ENCODE peak calls at places on chromosomes 1 and 21, in nine cellular contexts. One of them, this sample, is unnamed.

GRCh38 chr1:69221492-69221990 is 346.2 kb upstream of the LRRC7 start:
- DNase-seq in ovary: no peak
- DNase-seq in HepG2: no peak
- DNase-seq in BE2C: no peak
- DNase-seq in CD4-positive, alpha-beta memory T cell: no peak
- DNase-seq in upper lobe of right lung: no peak
- DNase-seq in body of pancreas: no peak
- DNase-seq in heart right ventricle: no peak
- DNase-seq in endothelial cell of umbilical vein: no peak
- DNase-seq in this sample: peak; percentile 25

GRCh38 chr21:37006521-37007291 is at the start of gene RIPPLY3:
- DNase-seq in ovary: no peak
- DNase-seq in HepG2: no peak
- DNase-seq in BE2C: peak; percentile 28
- DNase-seq in CD4-positive, alpha-beta memory T cell: no peak
- DNase-seq in upper lobe of right lung: no peak
- DNase-seq in body of pancreas: no peak
- DNase-seq in heart right ventricle: no peak
- DNase-seq in endothelial cell of umbilical vein: no peak
- DNase-seq in this sample: peak; percentile 65

GRCh38 chr1:85479491-85479890 is 14.5 kb upstream of the DDAH1 start:
- DNase-seq in ovary: no peak
- DNase-seq in HepG2: no peak
- DNase-seq in BE2C: no peak
- DNase-seq in CD4-positive, alpha-beta memory T cell: no peak
- DNase-seq in upper lobe of right lung: no peak
- DNase-seq in body of pancreas: no peak
- DNase-seq in heart right ventricle: no peak
- DNase-seq in endothelial cell of umbilical vein: no peak
- DNase-seq in this sample: no peak

GRCh38 chr1:20893931-20894330 is 106.8 kb upstream of the HP1BP3 start:
- DNase-seq in ovary: no peak
- DNase-seq in HepG2: no peak
- DNase-seq in BE2C: no peak
- DNase-seq in CD4-positive, alpha-beta memory T cell: no peak
- DNase-seq in upper lobe of right lung: no peak
- DNase-seq in body of pancreas: no peak
- DNase-seq in heart right ventricle: no peak
- DNase-seq in endothelial cell of umbilical vein: no peak
- DNase-seq in this sample: no peak

GRCh38 chr1:175717610-175718195 is 25.7 kb downstream of the TNR start:
- DNase-seq in ovary: no peak
- DNase-seq in HepG2: no peak
- DNase-seq in BE2C: no peak
- DNase-seq in CD4-positive, alpha-beta memory T cell: no peak
- DNase-seq in upper lobe of right lung: no peak
- DNase-seq in body of pancreas: no peak
- DNase-seq in heart right ventricle: no peak
- DNase-seq in endothelial cell of umbilical vein: no peak
- DNase-seq in this sample: no peak

GRCh38 chr21:45344576-45344975 is 56.9 kb upstream of the POFUT2 start:
- DNase-seq in ovary: no peak
- DNase-seq in HepG2: no peak
- DNase-seq in BE2C: no peak
- DNase-seq in CD4-positive, alpha-beta memory T cell: no peak
- DNase-seq in upper lobe of right lung: no peak
- DNase-seq in body of pancreas: no peak
- DNase-seq in heart right ventricle: no peak
- DNase-seq in endothelial cell of umbilical vein: no peak
- DNase-seq in this sample: no peak

GRCh38 chr1:29708381-29708780 is 472.1 kb downstream of the PTPRU start:
- DNase-seq in ovary: no peak
- DNase-seq in HepG2: no peak
- DNase-seq in BE2C: peak; percentile 65
- DNase-seq in CD4-positive, alpha-beta memory T cell: no peak
- DNase-seq in upper lobe of right lung: peak; percentile 30
- DNase-seq in body of pancreas: no peak
- DNase-seq in heart right ventricle: no peak
- DNase-seq in endothelial cell of umbilical vein: peak; percentile 46
- DNase-seq in this sample: peak; percentile 58

GRCh38 chr1:24393892-24394291 is 19.7 kb downstream of the STPG1 start:
- DNase-seq in ovary: no peak
- DNase-seq in HepG2: no peak
- DNase-seq in BE2C: no peak
- DNase-seq in CD4-positive, alpha-beta memory T cell: no peak
- DNase-seq in upper lobe of right lung: no peak
- DNase-seq in body of pancreas: no peak
- DNase-seq in heart right ventricle: no peak
- DNase-seq in endothelial cell of umbilical vein: peak; percentile 59
- DNase-seq in this sample: no peak

GRCh38 chr1:43521078-43521477 is 9.6 kb upstream of the PTPRF start:
- DNase-seq in ovary: no peak
- DNase-seq in HepG2: no peak
- DNase-seq in BE2C: no peak
- DNase-seq in CD4-positive, alpha-beta memory T cell: no peak
- DNase-seq in upper lobe of right lung: peak; percentile 41
- DNase-seq in body of pancreas: no peak
- DNase-seq in heart right ventricle: no peak
- DNase-seq in endothelial cell of umbilical vein: no peak
- DNase-seq in this sample: no peak

GRCh38 chr1:43227138-43227836 is 42.5 kb upstream of the TMEM125 start:
- DNase-seq in ovary: peak; percentile 90
- DNase-seq in HepG2: peak; percentile 64
- DNase-seq in BE2C: peak; percentile 77
- DNase-seq in CD4-positive, alpha-beta memory T cell: peak; percentile 74
- DNase-seq in upper lobe of right lung: peak; percentile 87
- DNase-seq in body of pancreas: peak; percentile 91
- DNase-seq in heart right ventricle: peak; percentile 84
- DNase-seq in endothelial cell of umbilical vein: peak; percentile 78
- DNase-seq in this sample: peak; percentile 82

GRCh38 chr1:60066001-60066400 is 7.6 kb downstream of the C1orf87 start:
- DNase-seq in ovary: no peak
- DNase-seq in HepG2: no peak
- DNase-seq in BE2C: no peak
- DNase-seq in CD4-positive, alpha-beta memory T cell: no peak
- DNase-seq in upper lobe of right lung: no peak
- DNase-seq in body of pancreas: no peak
- DNase-seq in heart right ventricle: no peak
- DNase-seq in endothelial cell of umbilical vein: no peak
- DNase-seq in this sample: no peak

GRCh38 chr1:19799233-19799876 is 361 bp downstream of the TMCO4 start:
- DNase-seq in ovary: peak; percentile 76
- DNase-seq in HepG2: peak; percentile 56
- DNase-seq in BE2C: peak; percentile 37
- DNase-seq in CD4-positive, alpha-beta memory T cell: peak; percentile 57
- DNase-seq in upper lobe of right lung: peak; percentile 90
- DNase-seq in body of pancreas: peak; percentile 85
- DNase-seq in heart right ventricle: peak; percentile 35
- DNase-seq in endothelial cell of umbilical vein: peak; percentile 28
- DNase-seq in this sample: peak; percentile 41

GRCh38 chr1:209202826-209203439 is 380.6 kb upstream of the CAMK1G start:
- DNase-seq in ovary: no peak
- DNase-seq in HepG2: peak; percentile 46
- DNase-seq in BE2C: peak; percentile 32
- DNase-seq in CD4-positive, alpha-beta memory T cell: no peak
- DNase-seq in upper lobe of right lung: no peak
- DNase-seq in body of pancreas: no peak
- DNase-seq in heart right ventricle: no peak
- DNase-seq in endothelial cell of umbilical vein: peak; percentile 37
- DNase-seq in this sample: peak; percentile 75

GRCh38 chr21:45545691-45546531 is 3.7 kb upstream of the SLC19A1 start:
- DNase-seq in ovary: peak; percentile 32
- DNase-seq in HepG2: no peak
- DNase-seq in BE2C: no peak
- DNase-seq in CD4-positive, alpha-beta memory T cell: peak; percentile 25
- DNase-seq in upper lobe of right lung: peak; percentile 57
- DNase-seq in body of pancreas: no peak
- DNase-seq in heart right ventricle: peak; percentile 2
- DNase-seq in endothelial cell of umbilical vein: no peak
- DNase-seq in this sample: no peak

GRCh38 chr1:116020668-116021272 is 44.5 kb downstream of the SLC22A15 start:
- DNase-seq in ovary: no peak
- DNase-seq in HepG2: peak; percentile 67
- DNase-seq in BE2C: peak; percentile 76
- DNase-seq in CD4-positive, alpha-beta memory T cell: no peak
- DNase-seq in upper lobe of right lung: no peak
- DNase-seq in body of pancreas: peak; percentile 76
- DNase-seq in heart right ventricle: peak; percentile 39
- DNase-seq in endothelial cell of umbilical vein: peak; percentile 52
- DNase-seq in this sample: peak; percentile 90

DNA sequence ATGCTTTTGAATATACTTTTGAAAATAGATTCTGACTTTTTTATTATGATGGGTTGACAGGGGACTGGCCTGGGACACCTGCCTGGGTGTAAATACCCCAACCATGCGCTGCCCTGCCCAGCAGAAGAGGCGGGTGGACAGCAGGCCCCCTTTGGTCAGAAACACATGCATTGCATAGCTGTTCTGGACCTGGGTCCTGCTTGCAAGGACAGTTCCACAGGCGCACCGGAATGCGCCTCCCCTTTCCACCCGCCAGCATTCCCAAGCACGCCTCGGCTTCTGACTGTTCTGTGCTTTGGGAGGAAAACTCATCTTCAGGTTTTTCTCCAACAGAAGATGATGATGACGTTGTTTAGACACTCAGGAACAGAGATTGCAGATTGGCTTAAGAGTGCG is 435 bp upstream of the ZNF678 start:
- DNase-seq in ovary: no peak
- DNase-seq in HepG2: no peak
- DNase-seq in BE2C: no peak
- DNase-seq in CD4-positive, alpha-beta memory T cell: no peak
- DNase-seq in upper lobe of right lung: no peak
- DNase-seq in body of pancreas: no peak
- DNase-seq in heart right ventricle: no peak
- DNase-seq in endothelial cell of umbilical vein: no peak
- DNase-seq in this sample: no peak
- H3K27me3 ChIP-seq in ovary: no peaks in the 10 kb centered on the region
- H3K27me3 ChIP-seq in HepG2: no peaks in the 10 kb centered on the region
- H3K27me3 ChIP-seq in BE2C: no peaks in the 10 kb centered on the region
- H3K27me3 ChIP-seq in CD4-positive, alpha-beta memory T cell: no peaks in the 10 kb centered on the region
- H3K27me3 ChIP-seq in upper lobe of right lung: peaks cover 29% of the 10 kb centered on the region
- H3K27me3 ChIP-seq in body of pancreas: no peaks in the 10 kb centered on the region
- H3K27me3 ChIP-seq in heart right ventricle: peaks cover 41% of the 10 kb centered on the region
- H3K27me3 ChIP-seq in endothelial cell of umbilical vein: peaks cover 25% of the 10 kb centered on the region
- H3K27me3 ChIP-seq in this sample: no peaks in the 10 kb centered on the region

GRCh38 chr1:10848109-10848684 is 51.8 kb upstream of the CASZ1 start:
- DNase-seq in ovary: no peak
- DNase-seq in HepG2: peak; percentile 71
- DNase-seq in BE2C: no peak
- DNase-seq in CD4-positive, alpha-beta memory T cell: no peak
- DNase-seq in upper lobe of right lung: no peak
- DNase-seq in body of pancreas: no peak
- DNase-seq in heart right ventricle: no peak
- DNase-seq in endothelial cell of umbilical vein: no peak
- DNase-seq in this sample: no peak
- H3K27me3 ChIP-seq in ovary: no peaks in the 10 kb centered on the region
- H3K27me3 ChIP-seq in HepG2: peaks cover 35% of the 10 kb centered on the region
- H3K27me3 ChIP-seq in BE2C: no peaks in the 10 kb centered on the region
- H3K27me3 ChIP-seq in CD4-positive, alpha-beta memory T cell: no peaks in the 10 kb centered on the region
- H3K27me3 ChIP-seq in upper lobe of right lung: no peaks in the 10 kb centered on the region
- H3K27me3 ChIP-seq in body of pancreas: no peaks in the 10 kb centered on the region
- H3K27me3 ChIP-seq in heart right ventricle: peaks cover 4% of the 10 kb centered on the region
- H3K27me3 ChIP-seq in endothelial cell of umbilical vein: peaks cover 1% of the 10 kb centered on the region
- H3K27me3 ChIP-seq in this sample: no peaks in the 10 kb centered on the region

GRCh38 chr1:229227298-229227919 is 43.5 kb upstream of the RAB4A start:
- DNase-seq in ovary: peak; percentile 92
- DNase-seq in HepG2: peak; percentile 63
- DNase-seq in BE2C: peak; percentile 83
- DNase-seq in CD4-positive, alpha-beta memory T cell: peak; percentile 73
- DNase-seq in upper lobe of right lung: peak; percentile 89
- DNase-seq in body of pancreas: peak; percentile 85
- DNase-seq in heart right ventricle: peak; percentile 73
- DNase-seq in endothelial cell of umbilical vein: peak; percentile 66
- DNase-seq in this sample: peak; percentile 78

GRCh38 chr1:229229721-229230135 is 41.2 kb upstream of the RAB4A start:
- DNase-seq in ovary: peak; percentile 73
- DNase-seq in HepG2: peak; percentile 62
- DNase-seq in BE2C: no peak
- DNase-seq in CD4-positive, alpha-beta memory T cell: no peak
- DNase-seq in upper lobe of right lung: no peak
- DNase-seq in body of pancreas: peak; percentile 69
- DNase-seq in heart right ventricle: peak; percentile 56
- DNase-seq in endothelial cell of umbilical vein: no peak
- DNase-seq in this sample: no peak

GRCh38 chr1:229230136-229230892 is 40.6 kb upstream of the RAB4A start:
- DNase-seq in ovary: no peak
- DNase-seq in HepG2: peak; percentile 24
- DNase-seq in BE2C: no peak
- DNase-seq in CD4-positive, alpha-beta memory T cell: no peak
- DNase-seq in upper lobe of right lung: no peak
- DNase-seq in body of pancreas: peak; percentile 14
- DNase-seq in heart right ventricle: no peak
- DNase-seq in endothelial cell of umbilical vein: no peak
- DNase-seq in this sample: peak; percentile 61

GRCh38 chr1:229228522-229228921 is 42.4 kb upstream of the RAB4A start:
- DNase-seq in ovary: no peak
- DNase-seq in HepG2: no peak
- DNase-seq in BE2C: no peak
- DNase-seq in CD4-positive, alpha-beta memory T cell: no peak
- DNase-seq in upper lobe of right lung: no peak
- DNase-seq in body of pancreas: no peak
- DNase-seq in heart right ventricle: no peak
- DNase-seq in endothelial cell of umbilical vein: no peak
- DNase-seq in this sample: no peak

DNA sequence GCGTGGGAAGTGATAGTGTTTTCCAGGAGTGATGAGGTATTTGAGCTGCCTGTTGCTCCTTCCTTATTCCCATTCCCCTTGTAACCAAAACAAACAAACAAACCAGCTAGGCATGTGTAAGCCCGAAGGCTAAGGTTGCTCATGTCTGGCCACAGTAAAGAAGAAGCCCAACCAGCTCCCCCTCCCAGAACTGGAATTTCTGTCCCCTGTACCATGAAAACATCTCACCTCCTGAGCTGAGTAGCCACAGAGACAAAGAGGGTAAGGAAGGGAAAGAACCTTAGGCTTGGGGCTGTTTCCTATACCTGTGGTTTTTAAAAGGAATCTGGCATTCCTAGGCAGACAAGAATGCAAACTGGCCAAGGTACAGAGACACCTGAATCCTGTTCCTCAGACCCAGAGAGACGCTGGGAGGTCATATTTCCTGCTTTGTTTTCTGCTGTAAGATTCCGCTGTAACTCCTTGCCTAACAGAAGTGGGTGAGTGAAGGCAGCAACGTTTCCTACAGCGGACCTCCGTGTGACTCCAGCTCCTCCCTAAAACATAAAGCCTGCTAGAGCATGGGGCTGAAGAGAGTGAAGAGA is 41.7 kb upstream of the RAB4A start:
- DNase-seq in ovary: no peak
- DNase-seq in HepG2: no peak
- DNase-seq in BE2C: no peak
- DNase-seq in CD4-positive, alpha-beta memory T cell: no peak
- DNase-seq in upper lobe of right lung: no peak
- DNase-seq in body of pancreas: peak; percentile 30
- DNase-seq in heart right ventricle: no peak
- DNase-seq in endothelial cell of umbilical vein: no peak
- DNase-seq in this sample: no peak
- H3K27me3 ChIP-seq in ovary: no peaks in the 10 kb centered on the region
- H3K27me3 ChIP-seq in HepG2: peaks cover 6% of the 10 kb centered on the region
- H3K27me3 ChIP-seq in BE2C: no peaks in the 10 kb centered on the region
- H3K27me3 ChIP-seq in CD4-positive, alpha-beta memory T cell: peaks cover 4% of the 10 kb centered on the region
- H3K27me3 ChIP-seq in upper lobe of right lung: no peaks in the 10 kb centered on the region
- H3K27me3 ChIP-seq in body of pancreas: no peaks in the 10 kb centered on the region
- H3K27me3 ChIP-seq in heart right ventricle: no peaks in the 10 kb centered on the region
- H3K27me3 ChIP-seq in endothelial cell of umbilical vein: peaks cover 8% of the 10 kb centered on the region
- H3K27me3 ChIP-seq in this sample: no peaks in the 10 kb centered on the region

GRCh38 chr1:10209905-10210810 is at the start of gene KIF1B:
- DNase-seq in ovary: peak; percentile 99
- DNase-seq in HepG2: peak; percentile 91
- DNase-seq in BE2C: peak; percentile 95
- DNase-seq in CD4-positive, alpha-beta memory T cell: peak; percentile 95
- DNase-seq in upper lobe of right lung: peak; percentile 99
- DNase-seq in body of pancreas: peak; percentile 99
- DNase-seq in heart right ventricle: peak; percentile 98
- DNase-seq in endothelial cell of umbilical vein: peak; percentile 98
- DNase-seq in this sample: peak; percentile 99
- H3K27me3 ChIP-seq in ovary: no peaks in the 10 kb centered on the region
- H3K27me3 ChIP-seq in HepG2: no peaks in the 10 kb centered on the region
- H3K27me3 ChIP-seq in BE2C: no peaks in the 10 kb centered on the region
- H3K27me3 ChIP-seq in CD4-positive, alpha-beta memory T cell: no peaks in the 10 kb centered on the region
- H3K27me3 ChIP-seq in upper lobe of right lung: no peaks in the 10 kb centered on the region
- H3K27me3 ChIP-seq in body of pancreas: no peaks in the 10 kb centered on the region
- H3K27me3 ChIP-seq in heart right ventricle: no peaks in the 10 kb centered on the region
- H3K27me3 ChIP-seq in endothelial cell of umbilical vein: no peaks in the 10 kb centered on the region
- H3K27me3 ChIP-seq in this sample: no peaks in the 10 kb centered on the region